ENCODE peak calls at places on chromosomes 16 and 17, in four cellular contexts. B, K, T and O are unnamed samples.

GRCh38 chr16:89401641-89402445 is 88.5 kb downstream of the ANKRD11 start:
- DNase-seq in T (no peak), B (no peak), K (no peak), O (no peak)

GRCh38 chr17:10683853-10684252 is 13.5 kb downstream of the SCO1 start:
- DNase-seq in B (no peak), K (no peak), T (no peak), O (no peak)

GRCh38 chr16:55641430-55642056 is 14.2 kb upstream of the SLC6A2 start:
- DNase-seq in B (no peak), K (no peak), T (no peak), O (no peak)

GRCh38 chr16:50438041-50438437 is 69.3 kb upstream of the BRD7 start:
- DNase-seq in T (no peak), K (no peak), B (no peak), O (no peak)

GRCh38 chr16:85381738-85382592 is 231.2 kb upstream of the GSE1 start:
- DNase-seq in B (no peak), T (no peak), K (no peak), O (no peak)

GRCh38 chr17:63019138-63019873 is 53.3 kb downstream of the TANC2 start:
- DNase-seq in T (no peak), K (no peak), B (no peak), O (no peak)

GRCh38 chr16:46894011-46894672 is 10.0 kb downstream of the GPT2 start:
- DNase-seq in T (no peak), B (peak), K (peak), O (no peak)

GRCh38 chr16:4798456-4798855 is 3.3 kb downstream of the SMIM22 start:
- DNase-seq in T (no peak), K (no peak), B (no peak), O (no peak)

GRCh38 chr16:85888405-85889331 is 10.3 kb upstream of the IRF8 start:
- DNase-seq in T (no peak), K (no peak), B (no peak), O (no peak)

GRCh38 chr17:32525116-32525515 is 38.3 kb downstream of the CDK5R1 start:
- DNase-seq in B (no peak), K (no peak), T (peak), O (no peak)

GRCh38 chr17:45850468-45850867 is 5.8 kb downstream of the SPPL2C start:
- DNase-seq in B (no peak), K (no peak), T (no peak), O (no peak)

GRCh38 chr16:83771306-83771942 is 36.4 kb upstream of the HSBP1 start:
- DNase-seq in B (peak), K (peak), T (no peak), O (no peak)

GRCh38 chr16:62965831-62966230 is 929.6 kb upstream of the CDH8 start:
- DNase-seq in K (no peak), T (no peak), B (no peak), O (no peak)

GRCh38 chr17:17511293-17511741 is 15.1 kb upstream of the RASD1 start:
- DNase-seq in K (no peak), T (no peak), B (no peak), O (no peak)

GRCh38 chr16:84985079-84986065 is 26.0 kb downstream of the ZDHHC7 start:
- DNase-seq in B (no peak), K (no peak), T (peak), O (no peak)

GRCh38 chr16:1285669-1286491 is 23.6 kb upstream of the UBE2I start:
- DNase-seq in B (no peak), K (no peak), T (no peak), O (no peak)

GRCh38 chr17:72719582-72720493 is 372.6 kb downstream of the SLC39A11 start:
- DNase-seq in T (no peak), B (no peak), K (no peak), O (peak)

GRCh38 chr16:82133798-82134197 is 36.2 kb downstream of the MPHOSPH6 start:
- DNase-seq in T (no peak), B (no peak), K (no peak), O (no peak)

GRCh38 chr17:42248351-42249179 is 27.6 kb downstream of the STAT5B start:
- DNase-seq in T (peak), B (peak), K (peak), O (peak)

GRCh38 chr16:82192665-82193064 is 22.6 kb upstream of the MPHOSPH6 start:
- DNase-seq in K (no peak), T (peak), B (no peak), O (no peak)

GRCh38 chr16:68378436-68379415 is 67.9 kb downstream of the PRMT7 start:
- DNase-seq in K (no peak), B (no peak), T (no peak), O (no peak)

GRCh38 chr16:81539009-81539820 is 94.6 kb downstream of the CMIP start:
- DNase-seq in K (no peak), T (no peak), B (no peak), O (no peak)

GRCh38 chr17:4066210-4066609 is 76.6 kb downstream of the ZZEF1 start:
- DNase-seq in K (no peak), B (no peak), T (no peak), O (no peak)

GRCh38 chr16:56241596-56241995 is 50.3 kb downstream of the GNAO1 start:
- DNase-seq in K (no peak), T (no peak), B (no peak), O (no peak)

GRCh38 chr17:75034236-75034908 is 12.4 kb downstream of the ATP5PD start:
- DNase-seq in B (peak), K (peak), T (peak), O (peak)

GRCh38 chr16:59783191-59783590 is 1049.1 kb upstream of the GOT2 start:
- DNase-seq in K (no peak), B (no peak), T (no peak), O (no peak)

GRCh38 chr17:57108656-57109392 is 23.8 kb downstream of the AKAP1 start:
- DNase-seq in B (peak), K (no peak), T (no peak), O (no peak)
- H3K27ac ChIP-seq in B (peak), K (peak), T (no peak), O (no peak)

DNA sequence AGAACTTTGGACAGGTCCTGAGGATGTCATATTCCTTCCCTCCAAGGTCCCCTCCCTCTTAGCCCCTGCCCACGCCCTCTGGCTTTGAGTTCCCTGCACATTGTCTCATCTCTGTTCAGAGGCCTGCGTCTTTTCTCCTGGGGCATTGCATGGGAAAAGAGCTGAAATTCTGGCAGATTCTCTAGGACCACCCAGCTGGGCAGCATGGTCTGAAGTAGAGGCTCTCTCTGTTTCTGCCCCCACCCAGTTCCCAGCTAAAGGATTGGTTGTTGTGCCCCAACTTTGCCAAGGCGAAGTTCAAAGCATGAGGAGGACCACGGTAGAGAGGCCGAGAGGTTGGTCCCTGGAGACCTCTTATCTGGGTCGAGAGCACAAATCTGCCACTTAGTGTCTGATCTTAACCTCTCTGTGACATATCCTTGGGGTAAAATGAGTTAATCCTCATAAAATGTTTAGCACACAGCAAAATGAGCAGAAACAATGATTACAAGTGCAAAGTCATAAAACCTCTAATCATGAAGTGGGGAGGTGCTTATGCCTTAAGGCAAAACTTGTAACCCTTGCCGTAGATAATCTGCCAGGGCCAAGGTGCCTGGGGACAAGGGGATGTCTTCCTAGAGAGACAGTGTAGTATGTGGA is 2.4 kb downstream of the ABAT start:
- DNase-seq in B (no peak), K (no peak), T (no peak), O (no peak)
- H3K27ac ChIP-seq in B (no peak), K (no peak), T (no peak), O (no peak)

GRCh38 chr17:77424585-77425344 is 284.0 kb downstream of the SEC14L1 start:
- DNase-seq in B (peak), K (peak), T (peak), O (no peak)
- H3K27ac ChIP-seq in B (peak), K (peak), T (peak), O (peak)

DNA sequence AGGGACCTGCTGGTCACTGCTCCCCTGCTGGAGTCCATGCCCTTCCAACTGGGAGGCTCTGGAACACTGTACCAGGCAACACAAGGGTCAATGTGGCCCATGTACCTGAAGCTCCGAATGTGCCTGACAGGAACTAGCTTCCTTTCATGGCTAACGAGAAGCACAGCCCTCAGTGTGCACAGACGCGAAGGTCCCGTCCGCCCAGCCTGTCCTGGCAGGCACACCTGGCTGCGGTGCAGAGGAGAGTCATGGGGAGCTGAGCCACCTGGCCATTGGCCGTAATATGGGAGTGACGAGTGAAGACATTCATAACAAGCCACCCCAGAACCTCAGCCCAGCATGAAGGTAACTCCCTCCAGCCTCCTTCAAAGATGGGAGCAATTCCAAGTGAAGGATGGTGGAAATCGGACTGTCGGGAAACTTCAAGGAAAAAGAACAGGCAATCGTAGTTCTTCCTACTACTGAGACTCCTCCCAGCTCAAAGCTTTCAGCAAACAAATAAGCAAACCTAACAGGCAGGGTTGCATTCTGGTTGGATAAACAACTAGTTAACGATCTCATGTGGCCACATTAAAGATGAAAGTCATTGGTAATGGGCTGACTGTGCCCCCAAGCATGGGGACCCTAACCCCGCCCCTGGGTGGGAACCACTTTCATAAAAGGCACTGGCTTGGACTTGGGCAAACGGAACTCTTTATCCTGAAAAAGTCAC is 13.2 kb downstream of the TMEM11 start:
- DNase-seq in T (no peak), K (no peak), B (no peak), O (no peak)
- H3K27ac ChIP-seq in T (no peak), K (no peak), B (no peak), O (no peak)

GRCh38 chr17:82019208-82019727 is 3.4 kb downstream of the CENPX start:
- DNase-seq in K (no peak), B (no peak), T (no peak), O (no peak)
- H3K27ac ChIP-seq in K (no peak), B (no peak), T (no peak), O (no peak)

GRCh38 chr17:27466376-27466747 is 10.1 kb downstream of the KSR1 start:
- DNase-seq in B (no peak), K (no peak), T (no peak), O (no peak)
- H3K27ac ChIP-seq in B (no peak), K (peak), T (no peak), O (no peak)

GRCh38 chr17:78415821-78416301 is 37.4 kb downstream of the PGS1 start:
- DNase-seq in K (no peak), B (no peak), T (no peak), O (no peak)

GRCh38 chr17:78416311-78416711 is 37.9 kb downstream of the PGS1 start:
- DNase-seq in T (no peak), B (no peak), K (no peak), O (no peak)

GRCh38 chr17:78418627-78419026 is 40.2 kb downstream of the PGS1 start:
- DNase-seq in T (no peak), B (no peak), K (no peak), O (no peak)

GRCh38 chr17:78417531-78417909 is 39.1 kb downstream of the PGS1 start:
- DNase-seq in K (no peak), B (no peak), T (no peak), O (no peak)

GRCh38 chr17:78416791-78417530 is 38.5 kb downstream of the PGS1 start:
- DNase-seq in B (peak), T (no peak), K (peak), O (no peak)
- H3K27ac ChIP-seq in B (peak), T (peak), K (peak), O (no peak)